ENCODE peak calls at places on chromosomes 12 and 14, in five cellular contexts. E is CD4-positive, alpha-beta T cell; F is lower lobe of right lung; N is RWPE1; C is cardiac muscle cell. S is an unnamed sample.

GRCh38 chr12:95224202-95225170 is 6.9 kb downstream of the VEZT start:
- DNase-seq in E (no peak), C (peak), F (no peak), N (no peak), S (no peak)

GRCh38 chr14:68841030-68841809 is 48.4 kb upstream of the ZFP36L1 start:
- DNase-seq in E (no peak), N (no peak), F (no peak), C (peak), S (no peak)

GRCh38 chr14:81936902-81937301 is 403.2 kb upstream of the SEL1L start:
- DNase-seq in E (no peak), F (no peak), N (no peak), C (no peak), S (no peak)

GRCh38 chr14:75539165-75539561 is 16.9 kb downstream of the BATF start:
- DNase-seq in N (no peak), C (no peak), F (no peak), E (no peak), S (no peak)

GRCh38 chr12:109154485-109155438 is 38.4 kb downstream of the ACACB start:
- DNase-seq in N (peak), E (peak), F (peak), C (peak), S (peak)

GRCh38 chr12:60070541-60070940 is 474.7 kb downstream of the SLC16A7 start:
- DNase-seq in E (no peak), N (peak), F (no peak), C (no peak), S (no peak)

GRCh38 chr14:76514599-76514998 is 138.7 kb downstream of the ESRRB start:
- DNase-seq in E (no peak), C (peak), F (no peak), N (no peak), S (peak)

GRCh38 chr12:47307680-47308399 is 228.1 kb upstream of the AMIGO2 start:
- DNase-seq in E (peak), N (peak), C (peak), F (no peak), S (peak)

DNA sequence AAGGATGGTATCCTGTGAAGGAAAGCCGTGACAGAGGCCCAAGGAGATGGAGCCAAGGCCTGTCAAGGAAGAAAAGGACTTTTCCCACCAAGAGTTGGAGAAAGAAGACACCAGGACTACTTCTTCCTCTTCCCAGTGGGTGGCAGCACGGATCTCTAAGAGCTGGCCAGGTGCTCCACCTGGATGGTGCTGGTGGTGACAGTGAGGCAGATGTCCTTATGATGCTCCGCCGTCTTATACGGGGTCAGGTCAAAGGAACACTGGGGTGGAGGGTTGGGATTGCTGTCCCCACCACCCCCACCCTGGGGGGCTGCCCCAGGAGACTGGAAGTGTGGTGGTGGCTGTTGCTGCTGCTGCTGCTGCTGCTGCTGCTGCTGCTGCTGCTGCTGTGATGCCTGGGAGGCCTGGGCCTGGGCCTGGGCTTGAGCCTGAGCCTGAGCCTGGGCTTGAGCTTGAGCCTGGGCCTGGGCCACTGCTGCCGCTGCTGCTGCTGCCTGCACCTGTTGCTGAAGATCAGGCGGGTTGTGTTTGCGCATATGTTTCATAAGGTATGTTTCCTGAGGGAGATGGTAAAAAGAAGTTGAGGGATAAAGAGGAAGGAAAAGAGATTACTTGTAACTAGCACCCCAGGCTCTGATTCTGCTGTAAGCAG is 4.8 kb upstream of the ING4 start:
- DNase-seq in E (no peak), N (peak), F (no peak), C (no peak), S (no peak)
- TF ChIP-seq CTCF in E (no peak), N (no peak), F (no peak), C (no peak), S (peak)

DNA sequence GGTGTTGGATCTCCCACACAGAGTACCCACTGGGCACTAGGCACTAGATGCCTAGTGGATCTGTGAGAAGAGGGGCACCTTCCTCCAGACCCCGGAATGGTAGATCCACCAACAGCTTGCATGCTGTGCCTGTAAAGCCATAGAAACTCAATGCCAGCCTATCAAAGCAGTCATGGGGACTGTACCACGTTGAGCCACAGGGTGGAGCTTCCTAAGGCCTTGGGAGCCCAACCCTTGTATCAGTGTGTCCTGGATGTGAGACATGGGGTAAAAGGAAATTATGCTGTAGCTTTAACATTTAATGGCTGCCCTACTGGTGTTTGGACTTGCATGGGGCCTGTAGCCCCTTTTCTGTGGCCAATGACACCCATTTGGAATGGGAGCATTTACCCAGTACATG is 1024.9 kb downstream of the TMEM121 start:
- DNase-seq in F (no peak), E (no peak), N (no peak), C (no peak), S (no peak)
- TF ChIP-seq CTCF in F (no peak), E (no peak), N (no peak), C (no peak), S (peak)

DNA sequence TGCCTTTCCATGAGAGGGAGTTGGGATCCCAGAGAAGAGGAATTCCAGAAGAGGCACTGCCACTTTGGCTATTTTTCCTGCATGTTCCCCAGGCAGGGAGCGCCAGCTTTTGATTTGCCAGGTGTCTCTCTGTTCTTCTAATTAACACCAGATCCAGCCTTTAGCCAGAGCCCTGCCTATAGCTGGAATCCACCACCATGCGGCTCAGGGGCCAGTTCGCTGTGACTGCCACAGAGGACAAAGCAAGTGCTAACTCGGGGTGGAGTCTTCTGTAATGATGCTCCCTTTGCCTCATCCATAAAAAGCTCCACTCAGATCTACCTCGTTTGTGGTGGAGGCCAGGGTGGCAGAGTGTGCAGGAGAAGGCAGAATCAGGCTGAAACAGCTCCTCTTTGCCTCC is 17.9 kb upstream of the CTDSP2 start:
- DNase-seq in E (no peak), C (no peak), F (no peak), N (no peak), S (no peak)
- TF ChIP-seq CTCF in E (no peak), C (no peak), F (no peak), N (no peak), S (no peak)

GRCh38 chr14:42299692-42300091 is 693.0 kb downstream of the LRFN5 start:
- DNase-seq in F (no peak), N (no peak), E (no peak), C (no peak), S (no peak)
- TF ChIP-seq CTCF in F (no peak), N (no peak), E (no peak), C (no peak), S (no peak)

GRCh38 chr12:64572241-64572640 is 38.1 kb upstream of the RASSF3 start:
- DNase-seq in C (no peak), F (no peak), E (no peak), N (no peak), S (no peak)

GRCh38 chr12:64571346-64571745 is 38.9 kb upstream of the RASSF3 start:
- DNase-seq in N (no peak), E (no peak), F (no peak), C (no peak), S (no peak)

GRCh38 chr12:64578556-64578955 is 31.7 kb upstream of the RASSF3 start:
- DNase-seq in F (no peak), E (no peak), C (no peak), N (no peak), S (no peak)

GRCh38 chr12:64577046-64577445 is 33.2 kb upstream of the RASSF3 start:
- DNase-seq in N (no peak), C (no peak), F (no peak), E (no peak), S (no peak)

DNA sequence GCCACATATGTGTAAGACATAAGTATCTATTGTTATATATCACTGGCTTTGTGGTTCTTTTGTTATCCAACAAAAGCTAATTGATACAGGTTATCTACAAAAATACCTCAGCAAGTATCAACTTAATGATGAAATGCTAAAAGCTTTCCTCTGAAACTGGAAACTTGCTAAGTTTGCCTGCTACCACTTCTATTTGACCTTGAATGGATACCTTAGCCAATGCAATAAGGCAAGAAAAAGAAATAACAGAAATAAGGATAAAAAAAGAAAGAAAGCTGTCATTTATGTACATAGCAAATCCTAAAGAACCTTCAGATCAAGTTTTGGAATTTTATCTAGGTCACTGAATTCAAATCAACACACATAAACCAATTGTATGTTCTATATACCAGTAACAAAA is 35.5 kb upstream of the RASSF3 start:
- DNase-seq in N (no peak), F (no peak), C (no peak), E (no peak), S (no peak)
- TF ChIP-seq CTCF in N (no peak), F (no peak), C (no peak), E (no peak), S (no peak)

DNA sequence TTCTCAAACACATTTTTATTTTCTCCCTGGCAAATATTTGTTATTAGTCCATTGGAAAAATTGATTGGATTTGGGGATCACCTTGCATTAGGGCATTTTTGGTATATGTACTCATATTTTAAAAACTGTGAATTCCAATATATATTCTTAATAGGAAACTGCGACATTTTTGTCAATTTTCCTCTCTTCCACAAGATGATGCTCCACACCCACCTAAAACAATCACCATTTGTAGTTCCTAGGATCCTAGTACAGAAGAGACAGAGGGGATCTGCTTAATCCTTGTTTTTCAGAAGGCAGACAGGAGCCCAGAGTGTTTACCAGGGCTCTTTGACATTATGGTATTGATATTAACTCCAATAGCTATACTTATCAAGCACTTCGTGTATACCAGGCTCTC is 22.8 kb upstream of the OASL start:
- DNase-seq in C (peak), N (no peak), E (no peak), F (no peak), S (no peak)
- TF ChIP-seq CTCF in C (peak), N (peak), E (no peak), F (no peak), S (peak)

DNA sequence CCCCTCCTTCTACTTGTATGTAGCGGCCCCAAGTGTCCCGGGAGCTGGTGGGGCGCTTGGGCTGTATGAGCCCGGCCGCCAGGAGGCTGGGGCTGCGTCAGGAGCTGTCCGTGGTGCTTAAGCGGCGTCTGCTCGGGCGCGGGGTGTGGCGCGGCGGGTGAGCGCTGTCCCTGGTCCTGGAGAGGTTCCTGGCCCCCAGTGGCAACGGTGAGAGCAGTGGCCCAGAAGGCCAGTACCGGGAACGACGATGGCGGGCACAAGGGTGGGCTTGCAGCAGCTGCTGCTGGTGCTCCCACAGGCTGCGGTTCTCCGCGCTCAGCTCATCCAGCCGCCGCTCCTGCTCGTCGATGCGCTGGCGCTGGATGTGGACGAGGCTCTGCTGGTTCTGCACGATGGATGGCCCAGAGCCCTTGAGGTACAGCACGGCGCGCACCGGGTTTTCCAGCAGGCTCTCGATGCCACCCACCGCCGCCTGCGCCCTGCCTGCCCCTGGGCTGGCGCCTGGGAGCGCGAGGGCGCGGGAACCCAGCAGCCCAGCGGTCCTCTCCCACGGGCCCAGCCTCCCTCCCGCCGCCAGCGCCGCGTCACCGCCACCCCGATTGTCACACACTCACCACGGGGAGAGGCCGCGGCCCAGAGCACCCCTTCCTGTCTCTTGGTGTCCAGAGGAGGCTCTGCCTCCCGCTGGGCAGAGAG is 41.9 kb upstream of the FKBP4 start:
- DNase-seq in F (peak), N (peak), C (peak), E (peak), S (peak)
- TF ChIP-seq CTCF in F (no peak), N (no peak), C (no peak), E (no peak), S (peak)

GRCh38 chr12:85441740-85442139 is 161.7 kb downstream of the ALX1 start:
- DNase-seq in N (peak), F (no peak), E (no peak), C (peak), S (no peak)
- TF ChIP-seq CTCF in N (peak), F (peak), E (no peak), C (peak), S (peak)

DNA sequence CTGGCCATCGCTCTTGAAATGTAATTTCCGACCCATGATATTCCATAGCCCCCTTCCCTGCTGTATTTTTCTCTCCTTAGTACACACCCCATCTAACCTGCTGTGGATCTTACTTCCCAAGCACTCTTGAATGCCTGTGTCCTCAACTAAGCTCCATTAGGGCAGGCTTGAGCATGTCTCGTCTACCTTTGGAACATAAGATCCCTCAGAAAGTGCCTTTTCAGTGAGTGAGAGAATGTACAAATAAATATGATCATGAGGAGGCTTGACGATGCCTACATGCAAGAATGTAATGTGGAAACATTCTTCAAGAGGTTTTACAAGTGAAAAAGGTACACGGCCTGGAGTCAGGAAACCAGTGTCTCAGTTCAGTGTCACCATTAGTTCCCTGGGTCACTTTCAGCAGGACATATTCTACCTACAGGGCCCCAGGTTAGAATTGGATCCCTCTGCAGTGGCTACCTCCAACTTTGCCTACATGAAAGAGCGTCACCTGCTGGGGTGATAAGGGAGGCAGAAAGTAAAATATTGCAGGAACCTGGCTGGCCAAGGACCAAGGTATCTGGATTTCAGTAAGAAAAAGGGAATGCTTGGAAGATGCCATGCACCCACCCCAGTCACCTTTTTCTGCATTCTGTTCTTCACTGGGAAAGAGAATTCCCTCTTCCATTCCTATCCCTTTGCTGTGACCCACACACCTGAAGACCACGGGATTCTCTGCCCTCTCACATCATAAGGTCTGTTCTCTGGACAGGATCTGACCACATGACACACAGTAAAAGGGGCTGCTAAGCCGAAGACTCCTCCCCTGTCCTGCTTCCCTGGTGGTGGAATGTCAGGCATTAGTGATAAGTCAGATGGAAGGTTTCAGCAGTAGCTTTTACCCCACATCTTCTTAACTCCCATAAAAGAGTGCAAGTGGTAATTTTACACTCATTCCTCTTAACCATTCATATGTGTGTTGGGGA is 24.6 kb upstream of the SERPINA1 start:
- DNase-seq in F (no peak), N (no peak), E (no peak), C (peak), S (no peak)
- TF ChIP-seq CTCF in F (peak), N (no peak), E (no peak), C (peak), S (peak)

S was measured in GM13977.